ENCODE peak calls at places on chromosomes 2 and 18, in four cellular contexts. One of them, this sample, is unnamed.

GRCh38 chr2:24919100-24919976 is 699 bp downstream of the ADCY3 start:
- DNase-seq in stomach: no peak
- DNase-seq in H1: no peak
- DNase-seq in A549: peak; percentile 55
- DNase-seq in this sample: no peak

GRCh38 chr2:169965495-169965894 is 138.2 kb downstream of the UBR3 start:
- DNase-seq in stomach: no peak
- DNase-seq in H1: no peak
- DNase-seq in A549: no peak
- DNase-seq in this sample: no peak

GRCh38 chr2:168254158-168254935 is 7.0 kb upstream of the STK39 start:
- DNase-seq in stomach: no peak
- DNase-seq in H1: no peak
- DNase-seq in A549: no peak
- DNase-seq in this sample: no peak

GRCh38 chr2:32977228-32977758 is 30.5 kb downstream of the LTBP1 start:
- DNase-seq in stomach: peak; percentile 90
- DNase-seq in H1: no peak
- DNase-seq in A549: no peak
- DNase-seq in this sample: no peak

GRCh38 chr18:33821503-33821902 is 243.5 kb downstream of the ASXL3 start:
- DNase-seq in stomach: no peak
- DNase-seq in H1: no peak
- DNase-seq in A549: no peak
- DNase-seq in this sample: no peak

GRCh38 chr2:203790134-203790533 is 77.4 kb upstream of the CTLA4 start:
- DNase-seq in stomach: no peak
- DNase-seq in H1: no peak
- DNase-seq in A549: no peak
- DNase-seq in this sample: no peak

GRCh38 chr2:25623361-25623760 is 50.0 kb downstream of the DTNB start:
- DNase-seq in stomach: no peak
- DNase-seq in H1: no peak
- DNase-seq in A549: no peak
- DNase-seq in this sample: no peak

GRCh38 chr18:67600181-67600631 is 83.7 kb upstream of the DSEL start:
- DNase-seq in stomach: no peak
- DNase-seq in H1: no peak
- DNase-seq in A549: no peak
- DNase-seq in this sample: no peak

GRCh38 chr2:214135966-214136365 is 274.9 kb upstream of the VWC2L start:
- DNase-seq in stomach: no peak
- DNase-seq in H1: no peak
- DNase-seq in A549: no peak
- DNase-seq in this sample: no peak

GRCh38 chr2:10283106-10284062 is 19.3 kb upstream of the HPCAL1 start:
- DNase-seq in stomach: no peak
- DNase-seq in H1: no peak
- DNase-seq in A549: peak; percentile 98
- DNase-seq in this sample: no peak

GRCh38 chr18:13834501-13835015 is 10.6 kb downstream of the MC5R start:
- DNase-seq in stomach: no peak
- DNase-seq in H1: no peak
- DNase-seq in A549: no peak
- DNase-seq in this sample: no peak

GRCh38 chr18:54718436-54718773 is 109.9 kb upstream of the RAB27B start:
- DNase-seq in stomach: no peak
- DNase-seq in H1: no peak
- DNase-seq in A549: no peak
- DNase-seq in this sample: no peak

GRCh38 chr18:11320981-11321380 is 171.6 kb upstream of the PIEZO2 start:
- DNase-seq in stomach: no peak
- DNase-seq in H1: no peak
- DNase-seq in A549: no peak
- DNase-seq in this sample: no peak

GRCh38 chr2:118221952-118222594 is 133.8 kb downstream of the INSIG2 start:
- DNase-seq in stomach: peak; percentile 34
- DNase-seq in H1: no peak
- DNase-seq in A549: peak; percentile 54
- DNase-seq in this sample: no peak

GRCh38 chr2:175205523-175205922 is 24.0 kb upstream of the ATP5MC3 start:
- DNase-seq in stomach: no peak
- DNase-seq in H1: no peak
- DNase-seq in A549: no peak
- DNase-seq in this sample: no peak

GRCh38 chr2:55862673-55863390 is 60.8 kb downstream of the EFEMP1 start:
- DNase-seq in stomach: peak; percentile 33
- DNase-seq in H1: no peak
- DNase-seq in A549: peak; percentile 53
- DNase-seq in this sample: no peak

GRCh38 chr18:46411862-46412690 is 244.9 kb downstream of the LOXHD1 start:
- DNase-seq in stomach: no peak
- DNase-seq in H1: no peak
- DNase-seq in A549: no peak
- DNase-seq in this sample: peak; percentile 96

GRCh38 chr18:51447943-51448342 is 250.5 kb upstream of the MEX3C start:
- DNase-seq in stomach: no peak
- DNase-seq in H1: no peak
- DNase-seq in A549: no peak
- DNase-seq in this sample: no peak

GRCh38 chr2:170409164-170409535 is 231.2 kb downstream of the MYO3B start:
- DNase-seq in stomach: peak; percentile 80
- DNase-seq in H1: peak; percentile 19
- DNase-seq in A549: no peak
- DNase-seq in this sample: peak; percentile 87

GRCh38 chr18:62763101-62763521 is 47.8 kb downstream of the PHLPP1 start:
- DNase-seq in stomach: no peak
- DNase-seq in H1: no peak
- DNase-seq in A549: no peak
- DNase-seq in this sample: no peak

GRCh38 chr2:47892338-47892730 is 14.0 kb downstream of the FBXO11 start:
- DNase-seq in stomach: no peak
- DNase-seq in H1: no peak
- DNase-seq in A549: no peak
- DNase-seq in this sample: no peak

GRCh38 chr2:676647-677055 is 555 bp downstream of the TMEM18 start:
- DNase-seq in stomach: peak; percentile 99
- DNase-seq in H1: peak; percentile 97
- DNase-seq in A549: peak; percentile 84
- DNase-seq in this sample: peak; percentile 100

DNA sequence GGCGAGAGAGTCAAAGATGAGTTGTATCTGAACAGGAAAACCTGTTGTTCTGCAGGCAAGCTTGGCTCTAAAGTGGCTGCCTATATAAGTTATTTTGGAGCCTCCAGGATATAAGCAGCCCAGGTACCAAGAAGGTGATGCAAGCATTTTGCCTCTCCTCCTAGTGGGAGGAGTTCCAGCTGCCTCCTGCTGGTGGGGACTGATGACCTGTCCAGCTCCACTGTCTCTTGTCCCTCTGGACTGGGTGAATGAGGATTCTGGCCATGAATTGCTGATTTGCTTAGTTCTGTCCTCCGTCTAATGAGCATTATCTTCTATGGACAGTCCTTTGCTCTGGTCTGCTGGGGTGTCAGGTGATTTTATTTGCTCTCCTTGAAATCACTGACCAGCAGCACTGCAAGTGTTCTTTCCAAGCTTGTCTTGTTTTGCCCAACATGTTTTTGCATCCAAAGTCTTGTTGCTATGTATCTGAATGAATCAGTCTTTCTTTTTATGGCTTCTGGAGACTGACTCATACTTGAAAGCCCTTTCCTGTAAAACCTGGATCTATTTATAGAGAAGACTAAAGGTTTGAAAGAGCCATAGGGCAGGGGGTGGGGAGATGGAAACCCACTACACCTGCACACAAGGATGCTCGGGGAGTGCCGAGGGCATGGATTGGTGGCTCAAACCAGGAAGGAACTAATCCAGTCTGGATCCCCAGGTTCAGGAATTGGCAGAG is 40.6 kb upstream of the EFHD1 start:
- DNase-seq in stomach: no peak
- DNase-seq in H1: no peak
- DNase-seq in A549: peak; percentile 38
- DNase-seq in this sample: no peak
- TF ChIP-seq CTCF in stomach: no peak
- TF ChIP-seq CTCF in H1: peak; percentile 12
- TF ChIP-seq CTCF in A549: no peak
- TF ChIP-seq CTCF in this sample: no peak

DNA sequence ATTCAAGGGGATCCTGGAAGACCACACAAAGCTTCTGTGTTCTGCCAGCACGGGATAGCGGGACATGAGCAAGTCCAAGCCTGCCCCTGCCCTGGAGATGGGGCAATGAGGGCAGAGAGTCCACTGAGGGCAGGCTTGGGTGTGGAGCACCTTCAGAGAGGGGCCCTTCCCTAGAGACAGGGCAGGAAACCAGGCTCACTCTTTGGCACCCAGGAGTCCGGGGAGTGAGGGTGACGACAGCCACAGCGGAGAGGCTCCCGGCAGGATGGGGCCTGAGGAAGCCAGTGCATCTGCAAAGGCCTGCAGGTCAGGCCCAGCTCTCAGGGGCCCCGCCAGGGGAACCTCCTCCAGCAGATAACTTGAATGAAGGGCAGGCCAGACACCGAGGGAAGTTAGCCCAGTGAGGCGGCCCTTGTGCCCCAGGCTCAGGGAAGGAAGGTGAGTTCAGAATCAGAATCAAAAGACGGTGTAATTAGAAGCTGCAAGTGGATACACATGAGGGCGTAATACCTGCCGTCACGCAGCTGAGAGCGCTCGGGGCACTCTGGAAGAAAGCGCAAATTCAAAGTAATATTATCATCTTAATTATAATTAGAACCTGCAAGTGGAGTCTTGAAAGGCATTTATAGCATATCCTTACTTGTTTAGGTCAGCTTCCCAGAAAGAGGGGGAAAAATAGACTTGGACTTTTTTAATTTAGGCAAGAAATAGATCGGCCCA is 142.6 kb upstream of the LGALSL start:
- DNase-seq in stomach: no peak
- DNase-seq in H1: no peak
- DNase-seq in A549: no peak
- DNase-seq in this sample: no peak
- TF ChIP-seq CTCF in stomach: no peak
- TF ChIP-seq CTCF in H1: no peak
- TF ChIP-seq CTCF in A549: no peak
- TF ChIP-seq CTCF in this sample: no peak

GRCh38 chr2:130342533-130343275 is at the start of gene IMP4:
- DNase-seq in stomach: peak; percentile 97
- DNase-seq in H1: peak; percentile 94
- DNase-seq in A549: peak; percentile 85
- DNase-seq in this sample: peak; percentile 98
- TF ChIP-seq CTCF in stomach: no peak
- TF ChIP-seq CTCF in H1: peak; percentile 13
- TF ChIP-seq CTCF in A549: no peak
- TF ChIP-seq CTCF in this sample: peak; percentile 43

DNA sequence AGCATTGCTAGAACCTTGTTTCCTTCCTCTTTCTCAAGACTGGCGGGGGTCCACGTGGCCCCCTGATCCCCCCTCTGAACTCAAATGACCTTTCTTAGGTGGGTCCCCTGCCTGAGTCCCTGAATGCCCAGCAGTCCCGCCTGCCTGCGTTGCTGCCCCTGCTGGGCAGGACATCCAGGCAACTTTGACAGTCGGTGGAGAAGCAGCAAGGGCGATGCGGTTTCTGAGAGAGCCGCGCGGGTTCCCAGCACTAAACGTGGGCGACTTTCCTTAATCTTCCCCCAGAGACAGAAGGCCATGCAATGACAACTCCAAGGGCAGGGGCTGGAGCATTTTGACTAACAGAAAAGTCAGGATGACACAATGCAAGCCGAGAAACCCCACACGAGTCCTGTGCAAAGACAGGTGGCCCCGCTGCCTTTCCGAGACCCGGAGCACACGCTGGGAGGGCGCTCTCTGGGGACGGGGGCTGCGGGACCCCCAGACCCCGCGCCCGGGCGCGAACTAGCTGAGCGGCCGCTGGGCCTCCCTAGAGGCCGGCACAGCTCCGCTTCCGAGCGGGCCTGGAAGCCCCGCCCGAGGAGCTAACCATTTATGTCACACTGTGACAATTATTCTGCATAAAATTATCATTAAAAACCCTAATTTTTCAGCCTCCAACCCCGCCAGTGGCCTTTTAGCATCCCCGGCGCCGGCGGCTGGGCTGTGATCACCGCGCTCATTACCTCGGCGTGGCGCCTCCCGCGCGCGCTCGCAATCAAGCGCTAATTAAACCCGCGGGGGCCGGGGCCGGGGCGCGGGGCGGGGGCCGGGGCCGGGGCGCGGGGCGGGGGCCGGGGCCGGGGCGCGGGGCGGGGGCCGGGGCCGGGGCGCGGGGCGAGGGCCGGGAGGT is 27.4 kb downstream of the ASB18 start:
- DNase-seq in stomach: no peak
- DNase-seq in H1: no peak
- DNase-seq in A549: peak; percentile 10
- DNase-seq in this sample: peak; percentile 67
- TF ChIP-seq CTCF in stomach: no peak
- TF ChIP-seq CTCF in H1: no peak
- TF ChIP-seq CTCF in A549: no peak
- TF ChIP-seq CTCF in this sample: peak; percentile 13

GRCh38 chr2:1744151-1744445 is 217 bp downstream of the PXDN start:
- DNase-seq in stomach: no peak
- DNase-seq in H1: no peak
- DNase-seq in A549: no peak
- DNase-seq in this sample: peak; percentile 85
- TF ChIP-seq CTCF in stomach: no peak
- TF ChIP-seq CTCF in H1: no peak
- TF ChIP-seq CTCF in A549: no peak
- TF ChIP-seq CTCF in this sample: no peak

DNA sequence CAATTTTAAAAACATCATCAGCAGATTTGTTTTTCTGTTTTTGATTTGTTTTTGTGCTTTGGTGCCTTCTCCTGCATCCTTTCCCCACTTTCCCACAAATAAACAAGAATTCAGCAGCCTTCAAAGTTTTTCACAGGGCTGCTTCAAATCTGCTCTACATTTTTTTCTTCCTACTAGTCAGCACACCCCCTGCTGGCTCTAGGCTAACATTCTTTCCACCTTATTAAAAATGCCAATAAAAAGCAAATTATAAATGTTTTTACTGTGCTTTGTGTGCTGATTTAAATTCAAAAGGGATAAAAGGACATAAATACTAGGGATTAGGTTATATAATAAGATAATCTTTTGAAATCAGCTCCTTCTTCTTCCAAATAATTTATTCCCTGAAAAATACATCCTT is 6.2 kb upstream of the CNTNAP5 start:
- DNase-seq in stomach: no peak
- DNase-seq in H1: no peak
- DNase-seq in A549: no peak
- DNase-seq in this sample: no peak
- TF ChIP-seq CTCF in stomach: no peak
- TF ChIP-seq CTCF in H1: no peak
- TF ChIP-seq CTCF in A549: no peak
- TF ChIP-seq CTCF in this sample: no peak

DNA sequence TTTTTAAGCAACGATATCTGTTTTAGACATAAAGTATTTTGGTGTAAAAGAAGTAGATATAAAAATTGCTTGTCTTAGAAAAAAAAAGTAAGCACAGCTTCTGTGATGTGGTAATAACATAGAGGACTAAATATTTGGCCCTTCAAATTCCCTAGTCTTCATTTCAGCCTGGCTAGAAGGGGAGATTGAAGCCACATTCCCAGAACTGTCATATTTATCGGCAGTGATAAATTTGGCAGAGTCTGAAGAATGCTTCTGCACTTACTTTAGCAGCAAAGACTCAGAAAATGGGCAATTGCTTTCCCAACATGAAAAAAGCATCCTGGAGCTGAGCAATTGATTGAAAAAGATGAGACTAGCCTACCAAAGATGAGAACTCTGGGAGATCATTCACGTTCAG is 278.7 kb upstream of the KLHL29 start:
- DNase-seq in stomach: no peak
- DNase-seq in H1: no peak
- DNase-seq in A549: no peak
- DNase-seq in this sample: no peak
- TF ChIP-seq CTCF in stomach: no peak
- TF ChIP-seq CTCF in H1: no peak
- TF ChIP-seq CTCF in A549: no peak
- TF ChIP-seq CTCF in this sample: no peak

This sample was measured in osteocyte.